ENCODE peak calls at places on chromosomes 16 and 17, in six cellular contexts. One of them, this sample, is unnamed.

GRCh38 chr17:76646712-76647111 is 3.2 kb upstream of the ST6GALNAC1 start:
- DNase-seq in K562: no peak
- DNase-seq in GM12878: no peak
- DNase-seq in A549: no peak
- DNase-seq in H1: no peak
- DNase-seq in HepG2: no peak
- DNase-seq in this sample: no peak

GRCh38 chr17:20922128-20922670 is 120.6 kb downstream of the USP22 start:
- DNase-seq in H1: no peak
- DNase-seq in K562: no peak
- DNase-seq in HepG2: no peak
- DNase-seq in GM12878: no peak
- DNase-seq in A549: no peak
- DNase-seq in this sample: peak; percentile 52

GRCh38 chr17:28665994-28666393 is 4.0 kb downstream of the SUPT6H start:
- DNase-seq in HepG2: no peak
- DNase-seq in A549: no peak
- DNase-seq in K562: no peak
- DNase-seq in H1: no peak
- DNase-seq in GM12878: no peak
- DNase-seq in this sample: no peak

GRCh38 chr17:73007447-73007846 is 85.0 kb downstream of the SLC39A11 start:
- DNase-seq in A549: no peak
- DNase-seq in K562: no peak
- DNase-seq in GM12878: no peak
- DNase-seq in H1: no peak
- DNase-seq in HepG2: no peak
- DNase-seq in this sample: peak; percentile 80

GRCh38 chr16:19517424-19518089 is 4.3 kb downstream of the GDE1 start:
- DNase-seq in A549: peak; percentile 48
- DNase-seq in GM12878: no peak
- DNase-seq in HepG2: no peak
- DNase-seq in K562: peak; percentile 22
- DNase-seq in H1: no peak
- DNase-seq in this sample: peak; percentile 42

GRCh38 chr17:74907012-74907411 is 13.6 kb upstream of the FADS6 start:
- DNase-seq in K562: no peak
- DNase-seq in H1: no peak
- DNase-seq in A549: no peak
- DNase-seq in HepG2: no peak
- DNase-seq in GM12878: no peak
- DNase-seq in this sample: no peak

GRCh38 chr17:35808240-35808961 is 883 bp upstream of the TAF15 start:
- DNase-seq in HepG2: no peak
- DNase-seq in A549: no peak
- DNase-seq in K562: no peak
- DNase-seq in GM12878: no peak
- DNase-seq in H1: no peak
- DNase-seq in this sample: no peak

GRCh38 chr17:82938486-82939212 is 98.8 kb upstream of the ZNF750 start:
- DNase-seq in HepG2: no peak
- DNase-seq in GM12878: no peak
- DNase-seq in A549: no peak
- DNase-seq in H1: no peak
- DNase-seq in K562: no peak
- DNase-seq in this sample: no peak

GRCh38 chr17:44547625-44548297 is 9.5 kb upstream of the FZD2 start:
- DNase-seq in GM12878: no peak
- DNase-seq in K562: no peak
- DNase-seq in A549: no peak
- DNase-seq in HepG2: no peak
- DNase-seq in H1: no peak
- DNase-seq in this sample: no peak

GRCh38 chr17:17913695-17914332 is 58.4 kb downstream of the TOM1L2 start:
- DNase-seq in HepG2: peak; percentile 66
- DNase-seq in GM12878: no peak
- DNase-seq in A549: peak; percentile 97
- DNase-seq in K562: peak; percentile 75
- DNase-seq in H1: no peak
- DNase-seq in this sample: peak; percentile 90

GRCh38 chr16:7691533-7691932 is 358.9 kb downstream of the RBFOX1 start:
- DNase-seq in A549: no peak
- DNase-seq in GM12878: no peak
- DNase-seq in HepG2: no peak
- DNase-seq in K562: no peak
- DNase-seq in H1: no peak
- DNase-seq in this sample: no peak

DNA sequence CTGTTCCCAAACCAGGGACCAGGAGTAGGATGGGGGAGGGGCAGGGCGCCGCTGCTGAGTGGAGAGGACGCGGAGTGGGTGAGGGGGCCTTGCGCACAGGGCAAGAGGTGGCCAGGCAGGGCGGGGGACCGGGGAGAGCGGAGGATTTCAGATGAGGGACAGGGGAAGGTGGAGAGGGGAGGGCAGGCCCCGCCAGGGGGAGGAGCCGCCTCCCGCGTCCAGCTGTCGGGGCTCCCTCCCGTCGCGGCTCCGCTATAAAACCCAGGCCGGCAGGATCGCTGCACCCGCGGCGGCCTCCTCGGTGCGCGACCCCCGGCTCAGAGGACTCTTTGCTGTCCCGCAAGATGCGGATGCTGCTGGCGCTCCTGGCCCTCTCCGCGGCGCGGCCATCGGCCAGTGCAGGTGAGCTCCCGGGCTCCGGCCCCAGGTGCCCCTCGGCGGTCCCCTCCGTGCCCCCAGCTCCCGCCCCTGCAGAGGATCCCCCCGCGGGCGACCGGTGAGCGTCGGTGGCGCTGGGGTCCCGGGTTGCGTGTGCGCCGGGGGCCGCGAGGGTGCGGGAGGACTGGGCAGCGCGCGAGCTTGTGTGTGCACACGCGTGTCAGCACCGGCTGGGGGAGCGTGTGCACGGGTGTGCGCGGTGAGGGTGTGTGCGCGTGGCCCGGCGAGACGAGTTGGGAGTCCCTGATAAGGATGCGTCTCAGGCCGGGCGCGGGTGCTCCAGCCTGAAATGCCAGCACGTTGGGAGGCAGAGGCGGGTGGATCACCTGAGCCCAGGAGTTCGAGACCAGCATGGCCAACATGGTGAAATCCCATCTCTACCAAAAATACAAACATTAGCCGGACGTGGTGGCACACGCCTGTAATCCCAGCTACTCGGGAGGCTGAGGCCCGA is at the start of gene CA4:
- DNase-seq in H1: peak; percentile 74
- DNase-seq in HepG2: no peak
- DNase-seq in GM12878: no peak
- DNase-seq in K562: peak; percentile 49
- DNase-seq in A549: peak; percentile 52
- DNase-seq in this sample: no peak
- TF ChIP-seq POLR2A in H1: no peak
- TF ChIP-seq POLR2A in HepG2: no peak
- TF ChIP-seq POLR2A in GM12878: no peak
- TF ChIP-seq POLR2A in K562: no peak
- TF ChIP-seq POLR2A in A549: no peak
- TF ChIP-seq POLR2A in this sample: no peak

DNA sequence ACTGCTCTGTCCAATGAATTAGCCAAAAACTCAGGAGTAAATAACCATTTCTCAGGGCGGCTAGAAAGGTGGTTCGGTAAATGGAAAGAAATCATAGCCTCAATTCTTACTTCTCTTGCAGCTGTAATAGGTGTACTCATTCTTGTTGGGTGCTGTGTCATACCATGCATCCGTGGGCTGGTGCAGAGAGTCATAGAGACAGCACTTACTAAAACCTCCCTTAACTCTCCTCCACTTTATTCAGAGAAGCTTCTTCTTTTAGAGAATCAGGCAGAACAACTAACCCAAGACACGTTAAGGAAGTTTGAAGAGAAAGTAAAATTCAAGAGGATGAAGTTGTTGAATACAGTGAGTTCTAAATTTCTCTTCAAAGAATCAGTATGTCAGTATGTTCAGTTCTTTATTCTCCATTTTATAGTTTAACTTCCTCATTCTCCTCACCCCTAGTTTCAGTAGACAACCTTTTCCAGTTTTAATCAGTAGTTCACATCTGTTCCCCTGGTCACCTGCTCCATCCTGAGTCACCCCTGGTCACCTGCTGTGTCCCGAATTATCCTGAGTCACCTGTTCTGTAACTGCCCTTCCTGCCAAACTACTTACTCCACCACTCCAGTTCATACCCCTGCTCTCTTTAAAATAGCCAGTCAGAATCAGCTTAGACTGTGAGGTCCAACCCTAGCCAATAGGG is 85.9 kb downstream of the EMP2 start:
- DNase-seq in K562: no peak
- DNase-seq in A549: no peak
- DNase-seq in GM12878: no peak
- DNase-seq in HepG2: no peak
- DNase-seq in H1: no peak
- DNase-seq in this sample: no peak
- TF ChIP-seq RFX5 in K562: no peak
- TF ChIP-seq RFX5 in A549: no peak
- TF ChIP-seq RFX5 in GM12878: no peak
- TF ChIP-seq RFX5 in HepG2: no peak
- TF ChIP-seq RFX5 in H1: no peak
- TF ChIP-seq RFX5 in this sample: no peak

GRCh38 chr16:21300309-21301167 is 22.4 kb upstream of the CRYM start:
- DNase-seq in H1: peak; percentile 83
- DNase-seq in A549: peak; percentile 96
- DNase-seq in K562: peak; percentile 92
- DNase-seq in HepG2: peak; percentile 100
- DNase-seq in GM12878: peak; percentile 93
- DNase-seq in this sample: peak; percentile 100

GRCh38 chr16:21302454-21302853 is 24.4 kb upstream of the CRYM start:
- DNase-seq in H1: no peak
- DNase-seq in K562: no peak
- DNase-seq in HepG2: no peak
- DNase-seq in A549: no peak
- DNase-seq in GM12878: no peak
- DNase-seq in this sample: peak; percentile 3

GRCh38 chr16:21302898-21303528 is 24.9 kb upstream of the CRYM start:
- DNase-seq in GM12878: peak; percentile 55
- DNase-seq in A549: peak; percentile 35
- DNase-seq in HepG2: no peak
- DNase-seq in K562: peak; percentile 33
- DNase-seq in H1: no peak
- DNase-seq in this sample: peak; percentile 93

GRCh38 chr16:21301895-21302291 is 23.8 kb upstream of the CRYM start:
- DNase-seq in HepG2: no peak
- DNase-seq in K562: no peak
- DNase-seq in GM12878: no peak
- DNase-seq in H1: no peak
- DNase-seq in A549: no peak
- DNase-seq in this sample: peak; percentile 8

GRCh38 chr16:21301168-21301894 is 23.2 kb upstream of the CRYM start:
- DNase-seq in GM12878: peak; percentile 66
- DNase-seq in A549: peak; percentile 91
- DNase-seq in HepG2: peak; percentile 88
- DNase-seq in K562: peak; percentile 90
- DNase-seq in H1: peak; percentile 82
- DNase-seq in this sample: peak; percentile 61
- TF ChIP-seq POLR2A in GM12878: no peak
- TF ChIP-seq POLR2A in A549: peak; percentile 58
- TF ChIP-seq POLR2A in HepG2: peak; percentile 80
- TF ChIP-seq POLR2A in K562: peak; percentile 78
- TF ChIP-seq POLR2A in H1: no peak
- TF ChIP-seq POLR2A in this sample: peak; percentile 38

DNA sequence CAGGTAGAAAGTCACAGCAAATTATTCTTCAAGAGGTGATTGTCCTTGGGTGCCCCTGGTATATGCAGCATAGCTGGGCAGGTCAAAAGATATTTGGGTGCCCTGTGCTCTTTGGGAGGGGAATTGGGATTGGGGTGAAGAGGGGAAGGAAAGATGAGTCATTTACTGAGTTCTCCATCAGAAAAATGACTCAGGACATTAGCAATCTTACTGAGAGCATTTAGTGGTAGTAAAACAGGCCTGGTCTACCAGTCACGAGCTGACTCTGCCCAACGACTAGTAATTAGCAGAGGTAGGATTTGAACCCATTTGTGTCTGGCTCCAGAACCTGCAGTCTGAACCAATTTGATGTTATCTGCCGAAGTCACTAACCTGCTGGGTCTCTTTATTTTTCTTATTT is 6.0 kb upstream of the GRIN2A start:
- DNase-seq in GM12878: no peak
- DNase-seq in K562: no peak
- DNase-seq in H1: no peak
- DNase-seq in HepG2: no peak
- DNase-seq in A549: no peak
- DNase-seq in this sample: no peak
- TF ChIP-seq RFX5 in GM12878: no peak
- TF ChIP-seq RFX5 in K562: no peak
- TF ChIP-seq RFX5 in H1: no peak
- TF ChIP-seq RFX5 in HepG2: no peak
- TF ChIP-seq RFX5 in A549: no peak
- TF ChIP-seq RFX5 in this sample: no peak

This sample was measured in IMR-90.